ENCODE peak calls at places on chromosomes 1 and 21, in nine cellular contexts. O is astrocyte, D is psoas muscle, K is left lung, W is A673, L is heart right ventricle, M is foreskin fibroblast, A is bronchial epithelial cell, F is cardiac muscle cell. E is an unnamed sample.
A peak's percentile ranks its signal among the peaks of the same experiment; 100 is the strongest.

GRCh38 chr1:27554293-27554692 is 49.7 kb downstream of the AHDC1 start:
- DNase-seq in O (no peak), D (no peak), K (no peak), W (no peak), L (no peak), M (no peak), A (no peak), F (no peak), E (no peak)

GRCh38 chr1:225300381-225300780 is 127.5 kb downstream of the LBR start:
- DNase-seq in O (no peak), D (no peak), K (no peak), W (no peak), L (no peak), M (no peak), A (no peak), F (no peak), E (no peak)

GRCh38 chr21:32316363-32317215 is 17.9 kb downstream of the MRAP start:
- DNase-seq in O (no peak), D (no peak), K (no peak), W (no peak), L (no peak), M (no peak), A (no peak), F (no peak), E (no peak)

GRCh38 chr1:46184920-46185658 is 8.8 kb upstream of the P3R3URF start:
- DNase-seq in O (no peak), D (no peak), K (no peak), W (no peak), L (no peak), M (no peak), A (no peak), F (no peak), E (no peak)

GRCh38 chr1:64965239-64966157 is 851 bp downstream of the JAK1 start:
- DNase-seq in O (peak; percentile 45), D (peak; percentile 84), K (peak; percentile 88), W (peak; percentile 64), L (peak; percentile 67), M (peak; percentile 37), A (no peak), F (no peak), E (no peak)

GRCh38 chr1:218705391-218705790 is 360.3 kb downstream of the TGFB2 start:
- DNase-seq in O (peak; percentile 52), D (no peak), K (no peak), W (no peak), L (no peak), M (no peak), A (peak; percentile 79), F (no peak), E (no peak)

GRCh38 chr1:170247751-170248521 is 102.2 kb downstream of the NTMT2 start:
- DNase-seq in O (peak; percentile 29), D (no peak), K (no peak), W (no peak), L (no peak), M (no peak), A (no peak), F (peak; percentile 29), E (no peak)

GRCh38 chr1:186574951-186575747 is 105.1 kb downstream of the PTGS2 start:
- DNase-seq in O (peak; percentile 71), D (no peak), K (no peak), W (peak; percentile 93), L (no peak), M (peak; percentile 13), A (no peak), F (no peak), E (peak; percentile 74)

GRCh38 chr21:42463861-42464515 is 32.0 kb downstream of the RSPH1 start:
- DNase-seq in O (peak; percentile 63), D (peak; percentile 51), K (no peak), W (peak; percentile 83), L (no peak), M (no peak), A (peak; percentile 46), F (no peak), E (no peak)

GRCh38 chr1:229716692-229717091 is 90.6 kb downstream of the URB2 start:
- DNase-seq in O (no peak), D (no peak), K (no peak), W (no peak), L (no peak), M (no peak), A (no peak), F (no peak), E (no peak)

GRCh38 chr1:229717774-229718173 is 91.7 kb downstream of the URB2 start:
- DNase-seq in O (no peak), D (no peak), K (no peak), W (no peak), L (no peak), M (no peak), A (no peak), F (no peak), E (no peak)

GRCh38 chr1:229714306-229714705 is 88.3 kb downstream of the URB2 start:
- DNase-seq in O (no peak), D (no peak), K (no peak), W (no peak), L (no peak), M (no peak), A (no peak), F (no peak), E (no peak)

GRCh38 chr1:229716064-229716463 is 90.0 kb downstream of the URB2 start:
- DNase-seq in O (peak; percentile 54), D (no peak), K (no peak), W (no peak), L (no peak), M (no peak), A (no peak), F (no peak), E (no peak)

DNA sequence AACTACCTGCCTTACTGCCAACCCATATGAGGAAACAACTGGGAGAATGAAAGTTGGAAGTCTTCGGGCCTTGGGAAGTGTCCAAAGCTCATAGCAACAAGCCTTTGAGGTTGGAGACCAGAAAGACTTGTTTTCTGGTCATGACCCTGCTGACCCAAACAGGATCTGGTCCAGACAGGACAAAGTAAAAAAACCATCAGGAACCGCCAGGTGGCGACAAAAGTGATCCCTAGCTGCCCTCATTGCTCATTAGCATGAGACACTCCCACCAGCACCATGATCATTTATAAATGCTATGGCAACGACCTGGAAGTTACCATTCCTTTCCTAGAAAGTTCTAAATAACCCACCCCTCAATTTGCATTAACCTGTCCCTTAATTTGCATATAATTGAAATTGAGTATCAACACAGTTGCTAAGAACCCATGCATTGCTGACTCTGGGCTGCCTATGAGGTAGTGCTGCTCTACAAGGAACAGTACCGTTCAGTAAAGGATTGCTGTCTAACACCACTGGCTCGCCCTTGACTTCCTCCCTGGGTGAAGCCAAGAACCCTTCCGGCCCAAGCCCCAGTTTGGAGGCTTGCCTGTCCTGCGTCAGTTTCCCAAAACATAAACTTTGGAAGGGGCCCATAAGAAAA is 89.0 kb downstream of the URB2 start:
- DNase-seq in O (no peak), D (no peak), K (no peak), W (peak; percentile 34), L (no peak), M (peak; percentile 2), A (peak; percentile 32), F (no peak), E (no peak)
- TF ChIP-seq CTCF in O (no peak), D (no peak), K (no peak), W (peak; percentile 53), L (no peak), M (peak; percentile 29), A (peak; percentile 60), F (peak; percentile 30), E (peak; percentile 54)

DNA sequence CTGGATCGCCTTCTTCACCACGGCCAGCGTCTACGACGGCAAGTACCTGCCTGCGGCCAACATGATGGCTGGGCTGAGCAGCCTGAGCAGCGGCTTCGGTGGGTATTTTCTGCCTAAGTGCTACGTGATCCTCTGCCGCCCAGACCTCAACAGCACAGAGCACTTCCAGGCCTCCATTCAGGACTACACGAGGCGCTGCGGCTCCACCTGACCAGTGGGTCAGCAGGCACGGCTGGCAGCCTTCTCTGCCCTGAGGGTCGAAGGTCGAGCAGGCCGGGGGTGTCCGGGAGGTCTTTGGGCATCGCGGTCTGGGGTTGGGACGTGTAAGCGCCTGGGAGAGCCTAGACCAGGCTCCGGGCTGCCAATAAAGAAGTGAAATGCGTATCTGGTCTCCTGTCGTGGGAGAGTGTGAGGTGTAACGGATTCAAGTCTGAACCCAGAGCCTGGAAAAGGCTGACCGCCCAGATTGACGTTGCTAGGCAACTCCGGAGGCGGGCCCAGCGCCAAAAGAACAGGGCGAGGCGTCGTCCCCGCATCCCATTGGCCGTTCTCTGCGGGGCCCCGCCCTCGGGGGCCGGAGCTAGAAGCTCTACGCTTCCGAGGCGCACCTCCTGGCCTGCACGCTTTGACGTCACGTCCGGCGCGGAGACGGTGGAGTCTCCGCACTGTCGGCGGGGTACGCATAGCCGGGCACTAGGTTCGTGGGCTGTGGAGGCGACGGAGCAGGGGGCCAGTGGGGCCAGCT is at the start of gene ZBTB48:
- DNase-seq in O (peak; percentile 84), D (peak; percentile 100), K (peak; percentile 100), W (peak; percentile 99), L (peak; percentile 100), M (peak; percentile 97), A (peak; percentile 93), F (peak; percentile 99), E (peak; percentile 76)
- TF ChIP-seq CTCF in O (no peak), D (no peak), K (no peak), W (no peak), L (no peak), M (no peak), A (no peak), F (no peak), E (no peak)

DNA sequence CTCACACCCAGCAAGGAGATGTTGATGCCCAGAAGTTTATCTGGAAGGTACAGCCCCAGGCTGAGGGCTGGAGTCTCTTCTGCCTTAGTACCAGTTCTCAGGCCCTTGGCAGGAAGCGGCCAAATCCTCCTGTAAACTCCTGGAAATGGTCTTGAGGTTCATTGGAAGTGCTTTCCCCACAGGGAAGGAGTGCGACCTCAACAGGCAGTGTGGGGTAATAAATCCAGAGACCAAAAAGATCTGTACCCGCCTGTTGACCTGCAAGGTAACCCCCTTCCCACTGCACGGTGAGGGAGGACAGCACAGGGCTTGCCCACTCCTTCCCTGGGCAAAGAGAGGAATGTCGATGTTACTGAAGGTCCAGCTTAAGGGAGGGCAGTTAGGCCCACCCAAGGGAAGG is 4.5 kb downstream of the ATXN7L2 start:
- DNase-seq in O (no peak), D (no peak), K (no peak), W (no peak), L (no peak), M (no peak), A (no peak), F (no peak), E (no peak)
- TF ChIP-seq CTCF in O (no peak), D (no peak), K (no peak), W (peak; percentile 34), L (no peak), M (no peak), A (no peak), F (no peak), E (peak; percentile 25)

DNA sequence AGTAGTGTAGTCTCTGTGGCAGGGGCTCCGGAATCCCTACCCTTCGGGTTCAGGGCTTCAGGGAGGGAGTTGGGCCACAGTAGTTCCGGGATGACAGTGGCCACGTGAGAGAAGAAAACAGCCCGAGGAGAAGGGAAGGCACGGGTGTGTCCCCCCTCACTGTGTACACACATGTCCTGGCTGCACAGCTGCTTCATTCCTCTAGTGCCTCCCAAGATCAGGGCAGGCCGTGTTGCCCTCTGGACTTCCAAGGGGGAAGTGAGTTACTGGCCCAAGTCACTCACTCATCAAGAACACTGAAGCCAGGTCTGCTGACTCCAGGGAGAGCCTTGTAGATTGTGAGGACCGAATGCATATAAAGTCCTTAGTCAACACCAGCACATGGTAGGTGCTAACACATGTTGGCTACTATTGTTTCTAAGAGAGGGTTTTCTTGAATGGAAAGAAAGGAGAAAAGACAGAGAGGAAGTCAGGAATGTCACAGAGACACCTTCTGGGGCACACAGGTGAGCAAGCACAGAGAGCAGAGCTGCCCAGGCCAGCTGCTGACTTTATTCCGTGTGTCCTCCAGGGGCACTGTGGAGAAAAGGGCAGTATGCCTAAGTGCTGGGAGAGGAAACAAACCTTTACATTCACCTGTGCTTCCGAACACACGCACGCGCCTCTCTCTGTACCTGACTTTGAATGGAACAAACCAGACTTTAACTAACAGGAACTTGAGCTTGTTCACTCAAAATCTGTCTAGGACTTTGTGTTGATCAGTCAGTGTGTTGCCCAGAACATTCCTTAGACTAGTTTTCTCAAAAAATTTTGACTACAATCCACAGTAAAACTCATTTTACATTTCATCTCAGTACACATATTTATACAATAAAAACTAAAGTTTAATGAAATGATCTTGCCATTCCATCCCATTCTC is 40.0 kb downstream of the LHX4 start:
- DNase-seq in O (no peak), D (no peak), K (no peak), W (no peak), L (no peak), M (no peak), A (peak; percentile 54), F (peak; percentile 19), E (no peak)
- TF ChIP-seq CTCF in O (peak; percentile 26), D (no peak), K (no peak), W (peak; percentile 44), L (no peak), M (peak; percentile 23), A (peak; percentile 81), F (peak; percentile 41), E (peak; percentile 17)